ENCODE peak calls at places on chromosomes 12 and 14, in six cellular contexts. S, W, T, M, X and R are unnamed samples.

GRCh38 chr12:27585739-27586265 is 61.8 kb downstream of the PPFIBP1 start:
- DNase-seq in S (no peak), W (no peak), T (no peak), M (no peak), X (no peak), R (peak; percentile 35)

GRCh38 chr12:54420766-54421144 is 1.7 kb upstream of the ITGA5 start:
- DNase-seq in S (no peak), W (no peak), T (no peak), M (no peak), X (peak; percentile 60), R (peak; percentile 81)

GRCh38 chr12:124814741-124815613 is 48.7 kb downstream of the SCARB1 start:
- DNase-seq in S (no peak), W (no peak), T (no peak), M (no peak), X (no peak), R (no peak)

GRCh38 chr14:95183532-95184412 is 26.4 kb upstream of the DICER1 start:
- DNase-seq in S (no peak), W (no peak), T (no peak), M (no peak), X (peak; percentile 90), R (peak; percentile 28)

GRCh38 chr12:107497231-107497630 is 188.4 kb upstream of the PWP1 start:
- DNase-seq in S (no peak), W (no peak), T (no peak), M (no peak), X (no peak), R (no peak)

GRCh38 chr12:130477701-130478100 is 140.0 kb downstream of the PIWIL1 start:
- DNase-seq in S (no peak), W (no peak), T (no peak), M (no peak), X (no peak), R (no peak)

GRCh38 chr12:39431797-39432196 is 11.1 kb downstream of the KIF21A start:
- DNase-seq in S (no peak), W (no peak), T (no peak), M (no peak), X (no peak), R (no peak)

GRCh38 chr12:24854908-24855307 is 94.0 kb downstream of the BCAT1 start:
- DNase-seq in S (no peak), W (no peak), T (no peak), M (no peak), X (peak; percentile 75), R (no peak)

GRCh38 chr14:52351191-52351560 is 37.1 kb downstream of the PTGER2 start:
- DNase-seq in S (no peak), W (no peak), T (no peak), M (no peak), X (no peak), R (no peak)

GRCh38 chr14:104676130-104676693 is 13.2 kb upstream of the INF2 start:
- DNase-seq in S (no peak), W (no peak), T (no peak), M (no peak), X (no peak), R (no peak)

GRCh38 chr14:36313898-36314297 is 6.5 kb downstream of the MBIP start:
- DNase-seq in S (no peak), W (no peak), T (peak; percentile 34), M (no peak), X (no peak), R (peak; percentile 15)

GRCh38 chr12:90631581-90631980 is 323.4 kb downstream of the CCER1 start:
- DNase-seq in S (no peak), W (no peak), T (no peak), M (no peak), X (no peak), R (no peak)

GRCh38 chr14:104561661-104562495 is 17.7 kb upstream of the C14orf180 start:
- DNase-seq in S (no peak), W (no peak), T (no peak), M (no peak), X (no peak), R (no peak)

GRCh38 chr12:132014092-132014914 is 64.6 kb downstream of the EP400 start:
- DNase-seq in S (no peak), W (no peak), T (no peak), M (no peak), X (no peak), R (no peak)

GRCh38 chr14:60964901-60965300 is 16.0 kb downstream of the TRMT5 start:
- DNase-seq in S (no peak), W (no peak), T (peak; percentile 18), M (no peak), X (no peak), R (no peak)

GRCh38 chr12:62724947-62725447 is 210.0 kb downstream of the PPM1H start:
- DNase-seq in S (peak; percentile 71), W (peak; percentile 99), T (peak; percentile 6), M (no peak), X (peak; percentile 92), R (peak; percentile 73)

GRCh38 chr14:88166616-88167015 is 156.5 kb downstream of the KCNK10 start:
- DNase-seq in S (peak; percentile 10), W (no peak), T (no peak), M (no peak), X (no peak), R (no peak)

GRCh38 chr14:50321009-50321660 is 9.0 kb downstream of the DMAC2L start:
- DNase-seq in S (peak; percentile 74), W (peak; percentile 83), T (peak; percentile 68), M (peak; percentile 72), X (peak; percentile 96), R (peak; percentile 95)

GRCh38 chr12:108668532-108668931 is 34.8 kb upstream of the SELPLG start:
- DNase-seq in S (no peak), W (no peak), T (no peak), M (no peak), X (no peak), R (no peak)

GRCh38 chr12:108671110-108671509 is 37.4 kb upstream of the SELPLG start:
- DNase-seq in S (no peak), W (no peak), T (no peak), M (no peak), X (no peak), R (peak; percentile 62)

GRCh38 chr12:108670066-108670631 is 36.5 kb upstream of the SELPLG start:
- DNase-seq in S (no peak), W (no peak), T (no peak), M (no peak), X (no peak), R (no peak)

GRCh38 chr12:108675792-108676191 is 42.1 kb upstream of the SELPLG start:
- DNase-seq in S (no peak), W (no peak), T (no peak), M (no peak), X (no peak), R (no peak)

GRCh38 chr12:108672054-108672453 is 38.4 kb upstream of the SELPLG start:
- DNase-seq in S (no peak), W (no peak), T (no peak), M (no peak), X (no peak), R (no peak)
- TF ChIP-seq MAX in S (no peak), W (no peak), T (no peak), M (no peak), X (no peak), R (no peak)

DNA sequence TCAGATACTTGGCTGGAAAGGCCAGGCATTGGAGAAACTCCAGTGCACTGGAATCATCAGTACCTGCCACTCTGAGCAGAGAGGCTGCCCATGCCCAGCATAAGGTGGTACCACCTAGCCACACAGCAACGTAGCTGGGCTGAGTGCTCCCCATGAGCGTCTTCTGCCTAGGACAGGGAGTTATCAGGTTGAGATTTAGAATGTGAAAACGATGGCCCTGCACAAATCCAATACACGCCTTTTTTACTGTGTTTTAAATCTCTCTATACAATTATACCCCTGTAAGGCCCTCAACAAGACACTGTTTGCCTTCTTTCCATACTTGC is 66.7 kb upstream of the PTGR2 start:
- DNase-seq in S (no peak), W (no peak), T (no peak), M (no peak), X (no peak), R (no peak)
- H3K4me3 ChIP-seq in S (peak overlapping the region; percentile 79), W (no peak overlapping the region), T (peak overlapping the region; percentile 80), M (peak overlapping the region; percentile 88), X (no peak overlapping the region), R (peak overlapping the region; percentile 83)

DNA sequence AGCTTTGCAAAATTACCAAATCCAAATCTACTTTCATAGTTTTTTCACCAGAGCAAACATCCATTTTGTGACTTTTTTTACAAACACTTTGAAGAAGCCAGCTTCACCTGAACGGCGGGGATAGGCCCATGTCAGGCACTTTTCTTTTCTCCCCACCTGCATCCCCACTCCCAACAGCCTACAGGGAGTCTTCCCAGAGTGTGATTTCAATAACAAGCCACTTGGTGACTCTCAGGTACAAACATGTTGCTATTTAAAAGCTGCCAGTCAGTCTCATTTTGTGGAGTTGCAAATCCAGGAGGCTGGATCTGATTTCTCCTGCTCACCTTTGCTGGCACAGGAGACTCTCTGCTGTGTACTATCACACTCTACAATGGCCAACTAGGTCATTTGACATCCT is 285.5 kb downstream of the KCNH5 start:
- DNase-seq in S (no peak), W (no peak), T (no peak), M (no peak), X (no peak), R (no peak)
- TF ChIP-seq MAX in S (no peak), W (no peak), T (no peak), M (no peak), X (no peak), R (no peak)

GRCh38 chr12:93573552-93574223 is 1.2 kb downstream of the SOCS2 start:
- DNase-seq in S (no peak), W (no peak), T (no peak), M (no peak), X (no peak), R (no peak)
- H3K4me3 ChIP-seq in S (no peak overlapping the region), W (no peak overlapping the region), T (no peak overlapping the region), M (peak overlapping the region; percentile 97), X (peak overlapping the region; percentile 2), R (no peak overlapping the region)

GRCh38 chr14:102029956-102030355 is 56.9 kb downstream of the HSP90AA1 start:
- DNase-seq in S (no peak), W (no peak), T (peak; percentile 22), M (no peak), X (no peak), R (no peak)
- TF ChIP-seq MAX in S (no peak), W (no peak), T (no peak), M (no peak), X (no peak), R (no peak)